ENCODE peak calls at places on chromosomes 2 and 18, in six cellular contexts. B, Y, X, A, O and I are unnamed samples. For H3K4me1, the result is how much of the 10 kb centered on the place peaks cover.

GRCh38 chr2:212672186-212672585 is 133.6 kb upstream of the ERBB4 start:
- DNase-seq in A (no peak), O (no peak), X (no peak), Y (no peak), B (no peak), I (no peak)

GRCh38 chr2:48755473-48755872 is at the start of gene LHCGR:
- DNase-seq in A (peak), X (no peak), Y (peak), B (no peak), O (peak), I (no peak)

GRCh38 chr18:80185545-80185944 is 61.8 kb downstream of the PARD6G start:
- DNase-seq in A (no peak), X (no peak), Y (no peak), O (no peak), B (no peak), I (no peak)

GRCh38 chr2:200247494-200247893 is 59.0 kb upstream of the SPATS2L start:
- DNase-seq in O (no peak), Y (no peak), A (no peak), B (no peak), X (no peak), I (no peak)

GRCh38 chr2:29528891-29529520 is 392.4 kb downstream of the ALK start:
- DNase-seq in X (peak), A (peak), Y (peak), B (no peak), O (peak), I (peak)

GRCh38 chr2:105887246-105887645 is 142.5 kb downstream of the NCK2 start:
- DNase-seq in Y (no peak), A (no peak), X (no peak), O (no peak), B (no peak), I (no peak)

GRCh38 chr2:40535891-40536290 is 84.0 kb upstream of the SLC8A1 start:
- DNase-seq in B (no peak), A (no peak), X (no peak), O (no peak), Y (no peak), I (no peak)

GRCh38 chr2:222287862-222288479 is 10.8 kb downstream of the PAX3 start:
- DNase-seq in B (no peak), X (no peak), O (no peak), A (no peak), Y (no peak), I (no peak)

GRCh38 chr2:236167297-236168109 is 683 bp downstream of the GBX2 start:
- DNase-seq in O (peak), B (no peak), X (peak), Y (no peak), A (peak), I (no peak)

GRCh38 chr2:10449838-10450691 is 1.9 kb upstream of the ODC1 start:
- DNase-seq in O (no peak), B (no peak), A (no peak), Y (peak), X (no peak), I (peak)

GRCh38 chr2:120952318-120952717 is 216.7 kb downstream of the GLI2 start:
- DNase-seq in B (no peak), Y (no peak), O (no peak), A (no peak), X (no peak), I (no peak)

GRCh38 chr18:12839526-12840196 is 44.4 kb downstream of the PTPN2 start:
- DNase-seq in Y (no peak), B (no peak), A (no peak), O (no peak), X (no peak), I (no peak)

GRCh38 chr2:209753020-209753419 is 18.6 kb upstream of the UNC80 start:
- DNase-seq in O (no peak), A (no peak), B (no peak), X (no peak), Y (no peak), I (no peak)

GRCh38 chr2:170651603-170652002 is 63.5 kb upstream of the SP5 start:
- DNase-seq in X (no peak), B (peak), Y (no peak), A (no peak), O (no peak), I (no peak)

GRCh38 chr2:20567926-20568179 is 83.0 kb downstream of the HS1BP3 start:
- DNase-seq in X (no peak), B (no peak), Y (no peak), O (no peak), A (no peak), I (no peak)

GRCh38 chr2:208363485-208363884 is 43.1 kb upstream of the PTH2R start:
- DNase-seq in X (no peak), B (no peak), O (no peak), Y (no peak), A (no peak), I (no peak)

GRCh38 chr2:179263460-179264237 is 983 bp downstream of the SESTD1 start:
- DNase-seq in Y (peak), O (peak), B (peak), A (peak), X (peak), I (peak)

GRCh38 chr2:184644685-184645084 is 46.4 kb downstream of the ZNF804A start:
- DNase-seq in O (no peak), Y (no peak), B (no peak), A (no peak), X (no peak), I (no peak)

GRCh38 chr18:60277855-60278480 is 94.6 kb downstream of the MC4R start:
- DNase-seq in O (no peak), X (no peak), A (no peak), Y (no peak), B (no peak), I (no peak)

GRCh38 chr2:126527836-126528490 is 128.0 kb upstream of the GYPC start:
- DNase-seq in Y (peak), X (no peak), B (peak), O (peak), A (peak), I (peak)

GRCh38 chr18:44723973-44724778 is 43.5 kb downstream of the SETBP1 start:
- DNase-seq in X (no peak), A (peak), Y (no peak), O (no peak), B (no peak), I (no peak)

GRCh38 chr18:24534737-24535136 is 74.3 kb downstream of the HRH4 start:
- DNase-seq in O (no peak), B (no peak), X (no peak), A (no peak), Y (no peak), I (no peak)

GRCh38 chr2:75389271-75389670 is 171.5 kb downstream of the EVA1A start:
- DNase-seq in Y (no peak), A (no peak), O (no peak), B (no peak), X (no peak), I (no peak)

GRCh38 chr2:4745596-4745995 is 946.6 kb upstream of the SOX11 start:
- DNase-seq in O (no peak), Y (no peak), X (peak), A (peak), B (no peak), I (no peak)

GRCh38 chr2:43872151-43872550 is 33.4 kb downstream of the ABCG8 start:
- DNase-seq in X (no peak), O (no peak), Y (no peak), A (no peak), B (no peak), I (no peak)

GRCh38 chr2:67701011-67701410 is 303.9 kb downstream of the ETAA1 start:
- DNase-seq in X (no peak), A (no peak), Y (no peak), B (no peak), O (no peak), I (no peak)

GRCh38 chr2:128317186-128317897 is 1.3 kb downstream of the HS6ST1 start:
- DNase-seq in X (peak), B (peak), O (peak), Y (peak), A (peak), I (no peak)

GRCh38 chr18:37322497-37323035 is 243.0 kb downstream of the CELF4 start:
- DNase-seq in O (peak), Y (no peak), X (no peak), A (peak), B (no peak), I (peak)

GRCh38 chr2:160469615-160470204 is 23.9 kb downstream of the RBMS1 start:
- DNase-seq in Y (no peak), A (no peak), B (no peak), X (no peak), O (no peak), I (no peak)
- H3K4me3 ChIP-seq in Y (no peak), A (no peak), B (no peak), X (no peak), O (no peak), I (no peak)

DNA sequence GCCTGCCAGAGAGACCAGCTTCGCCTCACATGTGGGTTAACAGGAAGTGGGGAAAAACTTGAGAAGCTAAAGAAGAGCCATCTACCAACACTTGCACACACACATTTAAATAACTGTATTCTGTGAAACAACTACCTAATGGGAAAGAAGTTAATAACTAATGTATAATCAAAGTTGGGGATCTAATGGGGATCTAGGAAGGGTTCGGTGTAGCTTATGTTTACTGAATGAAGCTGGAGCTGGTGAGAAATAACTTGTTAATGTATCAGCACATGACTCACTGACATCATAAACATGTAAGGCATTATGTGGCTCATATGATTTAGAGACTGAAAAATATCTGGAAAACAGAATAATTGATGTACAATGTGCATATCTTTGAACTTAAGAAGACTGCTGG is 421.3 kb upstream of the NXPH2 start:
- DNase-seq in Y (no peak), B (no peak), X (no peak), A (no peak), O (no peak), I (no peak)
- H3K4me1 ChIP-seq in Y (under half), B (under half), X (under half), A (under half), O (under half), I (under half)

GRCh38 chr18:50356036-50356945 is 18.6 kb upstream of the SKA1 start:
- DNase-seq in B (no peak), X (no peak), A (peak), Y (no peak), O (no peak), I (no peak)
- TF ChIP-seq CTCF in B (no peak), X (no peak), A (peak), Y (no peak), O (no peak), I (no peak)

GRCh38 chr2:96526101-96526591 is 10.4 kb upstream of the ARID5A start:
- DNase-seq in A (no peak), X (no peak), O (no peak), B (no peak), Y (no peak), I (no peak)

GRCh38 chr2:96527990-96528679 is 8.4 kb upstream of the ARID5A start:
- DNase-seq in Y (peak), X (no peak), O (peak), B (peak), A (no peak), I (peak)

GRCh38 chr2:96525211-96525507 is 11.4 kb upstream of the ARID5A start:
- DNase-seq in Y (no peak), O (no peak), B (no peak), X (no peak), A (no peak), I (no peak)

GRCh38 chr2:96527052-96527964 is 9.2 kb upstream of the ARID5A start:
- DNase-seq in A (peak), X (peak), B (peak), Y (no peak), O (peak), I (peak)

GRCh38 chr2:96526615-96527014 is 9.9 kb upstream of the ARID5A start:
- DNase-seq in O (peak), Y (no peak), X (no peak), A (no peak), B (no peak), I (peak)
- H3K4me3 ChIP-seq in O (no peak), Y (peak), X (no peak), A (no peak), B (peak), I (no peak)

DNA sequence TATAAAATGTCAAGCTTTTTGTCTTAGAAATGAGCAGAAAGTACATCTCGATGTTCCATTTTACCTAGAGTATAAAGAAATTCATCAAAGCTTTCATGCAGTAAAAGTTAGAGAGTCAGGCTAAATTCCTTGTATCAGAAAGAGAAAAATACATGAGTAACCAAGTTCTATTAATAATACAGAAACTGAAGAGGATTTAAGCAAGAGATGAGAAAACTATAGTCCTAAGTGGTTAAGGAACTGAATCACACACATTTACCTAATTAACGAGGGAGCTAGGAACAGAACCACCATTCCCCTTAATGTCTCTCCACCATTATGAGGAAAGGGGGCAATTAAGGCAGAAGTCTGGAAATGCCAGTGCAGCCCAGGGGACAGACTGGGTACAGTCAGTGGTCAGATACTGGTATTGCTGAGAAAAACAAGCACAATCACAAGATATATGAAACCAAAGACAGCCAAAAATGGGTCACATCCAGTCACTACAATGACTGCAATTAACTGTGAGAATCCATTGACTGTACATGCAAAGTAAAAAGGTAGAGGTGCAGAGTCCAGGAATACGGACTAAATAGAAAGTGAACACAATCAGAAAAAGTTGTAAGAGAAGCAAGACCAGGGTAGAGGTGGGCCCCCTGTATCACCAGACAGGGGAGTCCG is 23.9 kb downstream of the MAP4K3 start:
- DNase-seq in A (no peak), X (no peak), O (no peak), Y (no peak), B (no peak), I (no peak)
- H3K4me1 ChIP-seq in A (half or more), X (under half), O (under half), Y (half or more), B (under half), I (under half)

GRCh38 chr18:67278984-67279383 is 237.5 kb downstream of the DSEL start:
- DNase-seq in A (no peak), X (no peak), O (no peak), Y (no peak), B (no peak), I (no peak)
- TF ChIP-seq CTCF in A (no peak), X (no peak), O (no peak), Y (no peak), B (no peak), I (no peak)

GRCh38 chr18:48789259-48789812 is 161.4 kb downstream of the SMAD7 start:
- DNase-seq in B (no peak), Y (no peak), X (no peak), A (no peak), O (no peak), I (no peak)
- H3K4me3 ChIP-seq in B (no peak), Y (no peak), X (no peak), A (no peak), O (no peak), I (no peak)